ENCODE peak calls at places on chromosomes 4 and X, in six cellular contexts. C is GM12878, Y is IMR-90, F is SK-N-SH, K is A549, A is HepG2. J is an unnamed sample.
A peak's percentile ranks its signal among the peaks of the same experiment; 100 is the strongest.

GRCh38 chrX:100883654-100884053 is 9.5 kb upstream of the NOX1 start:
- DNase-seq in C (no peak), Y (no peak), F (no peak), K (no peak), A (peak; percentile 68), J (no peak)

GRCh38 chrX:74119016-74119910 is 184.7 kb upstream of the ZCCHC13 start:
- DNase-seq in C (no peak), Y (peak; percentile 57), F (no peak), K (peak; percentile 10), A (no peak), J (no peak)

GRCh38 chr4:179225594-179225993 is 1783.4 kb upstream of the AGA start:
- DNase-seq in C (no peak), Y (peak; percentile 6), F (no peak), K (no peak), A (no peak), J (no peak)

GRCh38 chr4:14289708-14290107 is 662.2 kb upstream of the BOD1L1 start:
- DNase-seq in C (no peak), Y (no peak), F (no peak), K (no peak), A (no peak), J (no peak)

GRCh38 chr4:145937990-145938611 is 522 bp downstream of the ZNF827 start:
- DNase-seq in C (no peak), Y (peak; percentile 27), F (peak; percentile 60), K (no peak), A (no peak), J (no peak)

GRCh38 chr4:98293089-98293887 is 32.1 kb downstream of the RAP1GDS1 start:
- DNase-seq in C (no peak), Y (peak; percentile 33), F (no peak), K (no peak), A (no peak), J (no peak)

GRCh38 chr4:6620891-6621555 is 19.5 kb upstream of the MRFAP1 start:
- DNase-seq in C (no peak), Y (no peak), F (peak; percentile 31), K (no peak), A (peak; percentile 20), J (peak; percentile 39)

GRCh38 chr4:40231464-40231863 is 34.6 kb downstream of the RHOH start:
- DNase-seq in C (no peak), Y (no peak), F (no peak), K (no peak), A (no peak), J (no peak)

GRCh38 chr4:108651068-108651794 is 832 bp downstream of the OSTC start:
- DNase-seq in C (no peak), Y (peak; percentile 72), F (peak; percentile 22), K (peak; percentile 18), A (peak; percentile 60), J (peak; percentile 33)

DNA sequence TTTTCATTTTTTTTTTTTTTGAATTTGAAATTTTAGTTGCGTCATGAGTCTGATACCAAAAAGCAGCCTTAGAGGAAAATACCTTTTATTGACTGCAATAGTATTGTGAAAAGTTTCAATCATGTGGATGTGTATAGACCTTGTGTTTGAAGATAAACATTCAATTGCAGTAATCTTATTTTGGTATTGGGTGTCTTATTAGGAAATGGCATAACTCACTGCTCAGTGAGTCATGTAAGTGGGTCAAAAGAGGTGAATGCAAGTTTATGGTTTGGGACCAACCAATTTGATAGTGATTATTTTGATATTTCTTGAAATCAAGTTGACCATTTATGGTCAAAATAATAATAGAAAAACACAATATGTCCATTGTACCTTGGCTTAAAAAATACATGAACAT is 627.8 kb upstream of the SLIT2 start:
- DNase-seq in C (no peak), Y (peak; percentile 10), F (no peak), K (no peak), A (no peak), J (no peak)
- TF ChIP-seq SMC3 in C (no peak), Y (no peak), F (no peak), K (no peak), A (no peak), J (no peak)

GRCh38 chr4:54473077-54473545 is 184.6 kb upstream of the KIT start:
- DNase-seq in C (no peak), Y (peak; percentile 14), F (no peak), K (no peak), A (peak; percentile 59), J (peak; percentile 90)
- TF ChIP-seq SMC3 in C (no peak), Y (no peak), F (no peak), K (no peak), A (no peak), J (no peak)

GRCh38 chr4:139889901-139890300 is 224.3 kb downstream of the MGST2 start:
- DNase-seq in C (no peak), Y (no peak), F (peak; percentile 79), K (no peak), A (no peak), J (no peak)

GRCh38 chr4:139889194-139889762 is 223.7 kb downstream of the MGST2 start:
- DNase-seq in C (no peak), Y (no peak), F (no peak), K (no peak), A (no peak), J (no peak)

GRCh38 chr4:139886798-139887197 is 221.2 kb downstream of the MGST2 start:
- DNase-seq in C (no peak), Y (no peak), F (no peak), K (no peak), A (no peak), J (no peak)

GRCh38 chr4:139887378-139887801 is 221.8 kb downstream of the MGST2 start:
- DNase-seq in C (no peak), Y (peak; percentile 19), F (no peak), K (no peak), A (no peak), J (no peak)

GRCh38 chr4:139887962-139888735 is 222.5 kb downstream of the MGST2 start:
- DNase-seq in C (peak; percentile 15), Y (no peak), F (peak; percentile 23), K (no peak), A (no peak), J (no peak)
- TF ChIP-seq SMC3 in C (no peak), Y (no peak), F (no peak), K (no peak), A (no peak), J (no peak)

GRCh38 chr4:182859730-182860129 is 57.5 kb downstream of the DCTD start:
- DNase-seq in C (no peak), Y (no peak), F (no peak), K (no peak), A (no peak), J (no peak)

GRCh38 chr4:182863501-182863900 is 53.7 kb downstream of the DCTD start:
- DNase-seq in C (no peak), Y (no peak), F (no peak), K (no peak), A (no peak), J (no peak)

GRCh38 chr4:182862166-182862875 is 54.9 kb downstream of the DCTD start:
- DNase-seq in C (no peak), Y (no peak), F (no peak), K (no peak), A (peak; percentile 35), J (no peak)

GRCh38 chr4:182861346-182861745 is 55.8 kb downstream of the DCTD start:
- DNase-seq in C (no peak), Y (no peak), F (no peak), K (no peak), A (no peak), J (no peak)

GRCh38 chr4:182862921-182863320 is 54.3 kb downstream of the DCTD start:
- DNase-seq in C (no peak), Y (no peak), F (no peak), K (no peak), A (no peak), J (no peak)
- TF ChIP-seq SMC3 in C (no peak), Y (no peak), F (no peak), K (no peak), A (no peak), J (no peak)

DNA sequence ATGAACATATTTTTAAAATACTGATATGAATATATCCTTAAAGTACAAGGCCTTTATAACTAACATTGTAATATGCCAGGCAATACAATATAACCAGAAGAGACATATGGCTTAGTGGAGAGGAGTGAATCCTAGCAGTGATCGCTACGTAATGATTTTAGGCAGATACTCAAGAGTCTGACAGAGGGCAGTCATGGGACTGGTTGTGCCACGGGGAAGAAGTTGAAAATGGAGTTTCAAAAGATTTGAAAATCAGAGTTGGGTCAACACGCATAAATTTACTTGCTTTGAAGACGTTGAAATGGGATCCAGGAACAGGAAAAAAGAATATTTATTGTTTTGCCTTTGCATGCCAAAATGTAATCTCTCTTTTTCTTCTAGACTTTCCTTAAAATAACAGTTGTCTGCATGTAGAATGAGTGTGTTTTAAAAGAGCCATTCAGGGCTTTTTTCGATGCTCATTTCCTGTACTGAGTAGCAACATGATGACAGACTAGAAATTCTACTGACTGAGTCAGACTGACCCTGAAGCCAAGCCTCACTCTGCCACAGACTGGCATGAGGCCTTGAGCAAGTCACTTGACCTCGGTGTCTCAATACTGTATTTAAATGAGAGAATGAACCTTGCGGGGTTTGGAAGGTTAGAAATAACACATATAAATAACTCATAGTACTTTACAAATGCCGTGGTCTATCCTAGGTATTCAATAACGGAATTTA is 8.1 kb upstream of the SMS start:
- DNase-seq in C (no peak), Y (peak; percentile 97), F (no peak), K (no peak), A (peak; percentile 21), J (no peak)
- TF ChIP-seq SMC3 in C (no peak), Y (no peak), F (no peak), K (no peak), A (no peak), J (no peak)

GRCh38 chr4:107072836-107073736 is 37.0 kb upstream of the DKK2 start:
- DNase-seq in C (no peak), Y (no peak), F (no peak), K (no peak), A (no peak), J (no peak)
- TF ChIP-seq SMC3 in C (no peak), Y (no peak), F (no peak), K (no peak), A (no peak), J (no peak)

GRCh38 chr4:118821590-118822293 is 14.2 kb downstream of the SEC24D start:
- DNase-seq in C (no peak), Y (no peak), F (no peak), K (no peak), A (peak; percentile 4), J (no peak)

GRCh38 chr4:118824141-118824540 is 11.8 kb downstream of the SEC24D start:
- DNase-seq in C (no peak), Y (no peak), F (no peak), K (no peak), A (no peak), J (no peak)

GRCh38 chr4:118825799-118826198 is 10.1 kb downstream of the SEC24D start:
- DNase-seq in C (no peak), Y (no peak), F (no peak), K (no peak), A (no peak), J (no peak)

GRCh38 chr4:118826723-118827444 is 9.0 kb downstream of the SEC24D start:
- DNase-seq in C (no peak), Y (no peak), F (no peak), K (no peak), A (peak; percentile 6), J (no peak)

DNA sequence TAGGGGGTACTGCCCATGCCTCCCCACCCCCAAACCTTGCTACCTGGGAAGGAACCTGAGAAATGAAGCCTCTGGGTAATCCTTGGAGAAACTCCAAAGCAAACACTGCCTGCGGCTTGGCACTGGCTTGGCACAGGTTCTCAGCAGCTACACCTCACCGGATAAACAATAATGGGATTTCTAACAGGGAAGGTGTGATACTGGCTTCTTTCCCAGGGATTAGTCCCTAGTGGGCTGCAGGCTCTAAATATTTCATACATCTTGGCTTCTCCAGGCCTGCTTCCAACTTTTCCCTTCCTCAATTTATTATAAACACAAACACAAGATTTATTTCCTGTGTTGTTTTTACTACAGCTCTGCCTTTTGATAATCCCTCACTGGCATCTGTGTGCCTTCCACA is 12.5 kb downstream of the SEC24D start:
- DNase-seq in C (no peak), Y (no peak), F (no peak), K (no peak), A (no peak), J (no peak)
- TF ChIP-seq SMC3 in C (no peak), Y (no peak), F (no peak), K (no peak), A (no peak), J (no peak)

J was measured in K562.